ENCODE peak calls at places on chromosomes 6 and 20, in six cellular contexts. N is osteoblast, C is uterus, S is lung, L is stomach, Z is hepatocyte. R is an unnamed sample. For H3K4me1, the result is how much of the 10 kb centered on the place peaks cover.

GRCh38 chr6:72534236-72534635 is 87.6 kb upstream of the KCNQ5 start:
- DNase-seq in N (no peak), C (no peak), S (no peak), L (no peak), Z (no peak), R (no peak)

GRCh38 chr6:6007311-6008113 is 787 bp upstream of the NRN1 start:
- DNase-seq in N (peak), C (no peak), S (no peak), L (no peak), Z (no peak), R (no peak)

GRCh38 chr6:80607814-80608391 is 501.4 kb downstream of the BCKDHB start:
- DNase-seq in N (peak), C (no peak), S (no peak), L (no peak), Z (peak), R (no peak)

GRCh38 chr6:158938811-158939254 is 61.2 kb downstream of the RSPH3 start:
- DNase-seq in N (peak), C (no peak), S (no peak), L (no peak), Z (peak), R (no peak)

GRCh38 chr6:149169761-149170359 is 147.7 kb upstream of the TAB2 start:
- DNase-seq in N (peak), C (peak), S (no peak), L (no peak), Z (no peak), R (no peak)

GRCh38 chr20:10978019-10978702 is 304.4 kb upstream of the JAG1 start:
- DNase-seq in N (peak), C (no peak), S (no peak), L (no peak), Z (no peak), R (no peak)

GRCh38 chr6:137777299-137778075 is 89.6 kb upstream of the TNFAIP3 start:
- DNase-seq in N (no peak), C (no peak), S (no peak), L (no peak), Z (no peak), R (no peak)

GRCh38 chr6:29791162-29791561 is 36.5 kb upstream of the HLA-G start:
- DNase-seq in N (no peak), C (no peak), S (no peak), L (no peak), Z (no peak), R (no peak)

GRCh38 chr20:39057911-39058310 is 95.8 kb downstream of the DHX35 start:
- DNase-seq in N (no peak), C (no peak), S (no peak), L (no peak), Z (no peak), R (no peak)

GRCh38 chr6:6893701-6894100 is 214.1 kb upstream of the RREB1 start:
- DNase-seq in N (no peak), C (no peak), S (no peak), L (no peak), Z (no peak), R (no peak)

GRCh38 chr6:158037771-158038170 is 56.1 kb downstream of the SYNJ2 start:
- DNase-seq in N (no peak), C (no peak), S (no peak), L (no peak), Z (peak), R (no peak)

GRCh38 chr20:62704341-62704948 is 4.2 kb upstream of the NTSR1 start:
- DNase-seq in N (peak), C (peak), S (peak), L (peak), Z (peak), R (peak)

GRCh38 chr6:147156218-147156617 is 48.0 kb upstream of the STXBP5 start:
- DNase-seq in N (no peak), C (no peak), S (no peak), L (no peak), Z (no peak), R (no peak)

GRCh38 chr20:44606725-44607441 is 24.5 kb downstream of the PKIG start:
- DNase-seq in N (no peak), C (no peak), S (no peak), L (no peak), Z (no peak), R (no peak)

GRCh38 chr6:41437604-41438003 is 102.2 kb downstream of the NCR2 start:
- DNase-seq in N (peak), C (no peak), S (no peak), L (no peak), Z (no peak), R (no peak)

GRCh38 chr6:164928366-164929154 is 380.8 kb downstream of the C6orf118 start:
- DNase-seq in N (no peak), C (no peak), S (no peak), L (no peak), Z (no peak), R (no peak)

GRCh38 chr6:128499079-128499705 is 21.2 kb downstream of the PTPRK start:
- DNase-seq in N (no peak), C (no peak), S (no peak), L (no peak), Z (peak), R (no peak)

GRCh38 chr6:36938536-36938935 is 16.0 kb upstream of the PI16 start:
- DNase-seq in N (peak), C (no peak), S (no peak), L (no peak), Z (no peak), R (no peak)

GRCh38 chr6:143965503-143966171 is 42.4 kb downstream of the PLAGL1 start:
- DNase-seq in N (peak), C (no peak), S (no peak), L (no peak), Z (no peak), R (no peak)

GRCh38 chr20:54515788-54516324 is 40.5 kb downstream of the DOK5 start:
- DNase-seq in N (no peak), C (no peak), S (no peak), L (no peak), Z (no peak), R (no peak)

GRCh38 chr6:149428606-149429005 is 28.5 kb downstream of the SUMO4 start:
- DNase-seq in N (no peak), C (no peak), S (no peak), L (no peak), Z (no peak), R (no peak)

GRCh38 chr6:42727084-42727601 is 4.7 kb upstream of the PRPH2 start:
- DNase-seq in N (peak), C (peak), S (peak), L (peak), Z (no peak), R (no peak)

GRCh38 chr6:150491131-150491795 is 108.4 kb upstream of the PLEKHG1 start:
- DNase-seq in N (no peak), C (no peak), S (no peak), L (no peak), Z (peak), R (no peak)

GRCh38 chr6:107660839-107661238 is 163.3 kb downstream of the SCML4 start:
- DNase-seq in N (no peak), C (no peak), S (no peak), L (no peak), Z (no peak), R (no peak)

GRCh38 chr6:10256113-10256690 is 158.7 kb downstream of the TFAP2A start:
- DNase-seq in N (no peak), C (no peak), S (no peak), L (no peak), Z (no peak), R (no peak)

GRCh38 chr6:56759521-56759920 is 116.8 kb upstream of the DST start:
- DNase-seq in N (peak), C (no peak), S (no peak), L (no peak), Z (no peak), R (no peak)

GRCh38 chr6:10991115-10991514 is 53.0 kb downstream of the ELOVL2 start:
- DNase-seq in N (no peak), C (no peak), S (no peak), L (no peak), Z (no peak), R (no peak)

GRCh38 chr6:52233975-52234823 is 10.1 kb downstream of the IL17F start:
- DNase-seq in N (peak), C (no peak), S (no peak), L (peak), Z (peak), R (no peak)

GRCh38 chr20:58875541-58876134 is 23.1 kb downstream of the GNAS start:
- DNase-seq in N (peak), C (no peak), S (no peak), L (no peak), Z (no peak), R (no peak)

GRCh38 chr20:37687478-37687805 is 6.4 kb upstream of the CTNNBL1 start:
- DNase-seq in N (no peak), C (no peak), S (no peak), L (no peak), Z (no peak), R (no peak)

GRCh38 chr6:143822584-143823024 is 20.5 kb upstream of the LTV1 start:
- DNase-seq in N (peak), C (no peak), S (no peak), L (peak), Z (no peak), R (no peak)

GRCh38 chr6:159062564-159062945 is 17.8 kb upstream of the TAGAP start:
- DNase-seq in N (no peak), C (no peak), S (no peak), L (no peak), Z (no peak), R (no peak)

GRCh38 chr6:33273924-33274902 is 2.3 kb downstream of the RPS18 start:
- DNase-seq in N (no peak), C (no peak), S (no peak), L (no peak), Z (no peak), R (no peak)

GRCh38 chr6:119390276-119390793 is 40.8 kb upstream of the MAN1A1 start:
- DNase-seq in N (no peak), C (no peak), S (no peak), L (no peak), Z (no peak), R (no peak)

GRCh38 chr6:119384444-119384843 is 34.9 kb upstream of the MAN1A1 start:
- DNase-seq in N (no peak), C (no peak), S (no peak), L (no peak), Z (no peak), R (no peak)

DNA sequence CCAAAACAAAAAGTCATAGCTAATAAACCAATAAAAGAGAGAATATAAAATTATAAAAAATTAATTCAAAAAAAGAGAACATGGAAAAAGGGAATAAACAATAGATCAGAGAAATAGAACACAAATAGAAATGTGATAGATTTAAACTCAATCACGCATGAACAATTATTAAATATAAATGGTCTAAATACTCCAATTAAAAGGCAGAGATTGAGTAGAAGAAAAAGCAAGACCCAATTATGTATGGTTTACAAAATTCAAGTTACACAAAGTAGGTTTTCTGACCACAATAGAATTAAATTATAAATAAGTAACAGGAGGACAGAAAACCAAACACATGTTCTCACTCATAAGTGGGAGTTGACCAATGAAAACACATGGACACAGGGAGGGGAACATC is 36.4 kb upstream of the MAN1A1 start:
- DNase-seq in N (no peak), C (no peak), S (no peak), L (no peak), Z (no peak), R (no peak)
- TF ChIP-seq CTCF in N (no peak), C (no peak), S (no peak), L (no peak), Z (no peak), R (no peak)

DNA sequence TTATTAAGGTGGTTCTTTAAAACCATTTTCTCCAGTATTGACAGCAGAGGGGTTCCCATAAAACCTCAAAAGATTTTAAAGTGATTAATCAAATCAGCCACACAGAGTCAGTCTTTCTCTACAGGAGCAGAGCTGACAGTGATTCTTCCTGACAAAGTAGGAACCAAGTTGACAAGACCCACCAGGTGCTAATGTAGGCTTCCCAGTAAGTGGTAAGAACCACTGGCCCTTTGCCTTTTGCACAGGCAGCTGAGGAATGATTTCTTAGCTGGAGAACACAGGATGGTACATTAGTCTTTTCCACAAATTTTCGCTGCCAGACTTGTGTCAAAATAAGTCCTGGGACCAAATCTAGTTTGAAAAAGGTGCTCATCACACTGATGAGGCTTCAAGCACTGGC is 95.8 kb downstream of the ARMC2 start:
- DNase-seq in N (no peak), C (no peak), S (no peak), L (no peak), Z (no peak), R (no peak)
- H3K4me1 ChIP-seq in N (under half), C (under half), S (under half), L (half or more), Z (under half), R (half or more)

DNA sequence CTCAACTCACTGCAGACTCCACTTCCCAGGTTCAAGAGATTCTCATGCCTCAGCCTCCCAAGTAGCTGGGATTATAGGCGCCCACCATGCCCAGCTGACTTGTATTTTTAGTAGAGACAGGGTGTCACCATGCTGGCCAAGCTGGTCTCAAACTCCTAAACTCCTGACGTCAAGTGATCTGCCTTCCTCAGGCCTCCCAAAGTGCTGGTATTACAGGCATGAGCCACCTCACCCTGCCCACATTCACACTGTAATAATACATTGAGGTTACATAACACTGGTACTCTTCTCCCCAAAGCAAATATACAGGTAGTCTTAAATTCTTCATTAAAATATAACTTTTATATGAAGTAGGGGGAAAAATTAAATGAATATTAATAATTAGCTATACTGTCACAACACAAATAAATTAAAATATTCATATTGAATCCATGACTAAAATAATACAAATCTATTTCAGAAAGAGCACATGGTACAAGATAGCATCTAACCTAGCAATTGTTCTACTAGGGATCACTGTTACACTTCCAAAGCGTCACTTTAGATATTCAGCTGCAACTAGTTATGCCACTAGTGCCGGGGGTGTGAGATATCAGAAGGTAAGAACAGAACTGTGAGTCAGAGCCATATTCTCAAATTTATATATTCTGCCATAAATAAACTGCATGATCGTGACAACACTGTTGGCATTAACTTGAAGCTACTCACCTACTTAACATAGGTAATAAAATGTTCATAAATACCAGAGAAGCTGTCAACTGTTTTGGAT is 169.1 kb upstream of the SHLD1 start:
- DNase-seq in N (peak), C (no peak), S (no peak), L (no peak), Z (no peak), R (no peak)
- H3K27ac ChIP-seq in N (no peak), C (no peak), S (no peak), L (no peak), Z (no peak), R (no peak)

GRCh38 chr6:105628156-105628860 is 225.4 kb upstream of the PREP start:
- DNase-seq in N (no peak), C (no peak), S (no peak), L (no peak), Z (no peak), R (no peak)

GRCh38 chr6:105639124-105639523 is 236.2 kb upstream of the PREP start:
- DNase-seq in N (no peak), C (no peak), S (no peak), L (no peak), Z (no peak), R (no peak)

DNA sequence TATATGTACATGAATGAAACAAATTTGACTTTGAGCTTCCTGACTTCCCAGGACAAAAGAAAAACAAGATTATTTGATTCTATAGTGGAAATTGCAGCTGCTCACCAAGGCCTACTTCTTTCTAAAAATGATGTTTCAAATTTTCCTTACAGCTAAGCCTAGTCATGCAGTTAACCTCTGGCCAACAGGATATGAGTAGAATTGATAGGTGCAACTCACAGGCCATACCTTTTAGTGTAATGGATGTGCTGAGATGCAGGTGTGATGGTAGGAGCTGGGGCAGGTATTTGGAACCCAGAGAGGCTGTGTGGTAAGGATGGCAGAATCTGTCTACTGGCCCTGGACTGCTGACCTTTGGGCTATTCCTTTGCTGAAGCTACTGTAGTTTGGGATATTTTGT is 230.9 kb upstream of the PREP start:
- DNase-seq in N (no peak), C (no peak), S (no peak), L (no peak), Z (no peak), R (no peak)
- TF ChIP-seq CTCF in N (no peak), C (no peak), S (no peak), L (no peak), Z (no peak), R (no peak)

GRCh38 chr20:1894471-1894950 is 696 bp upstream of the SIRPA start:
- DNase-seq in N (peak), C (peak), S (no peak), L (peak), Z (peak), R (no peak)
- H3K4me1 ChIP-seq in N (under half), C (under half), S (under half), L (under half), Z (under half), R (half or more)

GRCh38 chr6:21747441-21747840 is 153.9 kb downstream of the SOX4 start:
- DNase-seq in N (no peak), C (no peak), S (no peak), L (no peak), Z (no peak), R (no peak)
- H3K27ac ChIP-seq in N (no peak), C (no peak), S (no peak), L (no peak), Z (no peak), R (peak)

DNA sequence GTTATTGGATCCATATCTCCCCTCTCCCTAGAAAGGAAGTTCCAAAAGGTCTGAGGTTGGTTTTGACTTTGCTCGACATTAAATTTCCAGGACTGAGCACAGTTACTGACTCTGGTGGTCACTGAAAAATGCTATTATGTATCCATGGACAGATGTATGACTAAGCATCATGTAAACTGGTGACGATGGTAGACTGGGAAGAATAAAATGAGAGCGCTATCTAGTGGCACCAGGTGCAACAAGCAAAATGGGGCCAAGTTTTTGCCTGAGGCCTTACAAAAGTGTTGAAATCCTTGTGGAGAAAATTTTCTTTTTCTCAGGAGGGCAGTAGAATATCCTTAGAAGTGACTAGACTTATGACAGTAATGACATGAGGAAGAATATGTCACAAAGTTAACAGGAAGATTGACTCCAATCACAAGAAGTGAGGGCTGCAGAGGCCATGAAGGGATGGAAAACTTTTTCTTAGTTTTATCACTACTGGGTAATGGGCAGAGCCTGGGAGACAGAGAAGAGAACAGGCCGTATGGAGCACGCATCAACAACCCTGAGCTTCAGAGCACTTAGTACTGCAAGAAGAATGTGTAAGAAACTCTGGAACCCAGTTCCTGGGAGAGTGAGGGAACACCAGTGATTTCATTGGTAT is 88.9 kb upstream of the ELOVL5 start:
- DNase-seq in N (no peak), C (no peak), S (peak), L (no peak), Z (peak), R (no peak)
- TF ChIP-seq CTCF in N (peak), C (no peak), S (peak), L (peak), Z (peak), R (peak)

GRCh38 chr20:49659096-49659495 is 54.6 kb downstream of the B4GALT5 start:
- DNase-seq in N (no peak), C (no peak), S (no peak), L (no peak), Z (no peak), R (no peak)
- H3K4me1 ChIP-seq in N (under half), C (under half), S (under half), L (under half), Z (under half), R (half or more)

GRCh38 chr6:299050-299980 is 7.0 kb downstream of the DUSP22 start:
- DNase-seq in N (peak), C (no peak), S (no peak), L (no peak), Z (no peak), R (no peak)
- H3K27ac ChIP-seq in N (no peak), C (no peak), S (peak), L (no peak), Z (no peak), R (peak)